ENCODE peak calls at places on chromosome 1, in nine cellular contexts. Z, Q, T, R, F, L, V, C and X are unnamed samples.

GRCh38 chr1:161172776-161173376 is 4.4 kb downstream of the B4GALT3 start:
- DNase-seq in L (peak; percentile 97), F (no peak), C (peak; percentile 81), Z (no peak), R (peak; percentile 86), T (no peak), Q (peak; percentile 90), V (no peak), X (no peak)

GRCh38 chr1:14862114-14862513 is 263.6 kb downstream of the KAZN start:
- DNase-seq in F (no peak), R (no peak), V (no peak), C (no peak), Q (no peak), T (no peak), L (no peak), Z (no peak), X (no peak)

GRCh38 chr1:93021539-93022134 is 57.4 kb upstream of the MTF2 start:
- DNase-seq in R (peak; percentile 71), F (no peak), Q (peak; percentile 40), C (no peak), V (no peak), T (peak; percentile 61), Z (no peak), L (peak; percentile 61), X (no peak)

GRCh38 chr1:204592246-204592948 is 76.2 kb downstream of the MDM4 start:
- DNase-seq in C (no peak), Z (no peak), R (no peak), F (no peak), V (no peak), T (no peak), L (no peak), Q (no peak), X (no peak)

GRCh38 chr1:26307363-26307781 is 936 bp upstream of the UBXN11 start:
- DNase-seq in F (no peak), T (no peak), Q (no peak), C (no peak), V (no peak), L (no peak), R (no peak), Z (peak; percentile 29), X (no peak)

GRCh38 chr1:220281159-220281574 is 8.9 kb upstream of the RAB3GAP2 start:
- DNase-seq in Q (no peak), C (no peak), L (peak; percentile 33), Z (no peak), R (peak; percentile 44), T (no peak), F (no peak), V (no peak), X (no peak)

GRCh38 chr1:228986093-228986904 is 251.0 kb downstream of the RHOU start:
- DNase-seq in F (no peak), T (no peak), Q (peak; percentile 28), L (peak; percentile 25), R (peak; percentile 41), C (no peak), V (no peak), Z (no peak), X (no peak)

GRCh38 chr1:207102659-207103058 is 1.4 kb upstream of the C4BPA start:
- DNase-seq in Z (no peak), F (no peak), V (no peak), L (no peak), R (no peak), T (no peak), Q (no peak), C (no peak), X (no peak)

GRCh38 chr1:13769830-13770229 is 69.8 kb downstream of the PRDM2 start:
- DNase-seq in T (no peak), V (no peak), C (no peak), Z (no peak), F (no peak), R (no peak), L (no peak), Q (no peak), X (no peak)

GRCh38 chr1:10630661-10631120 is 155.9 kb downstream of the PEX14 start:
- DNase-seq in Z (no peak), L (no peak), F (peak; percentile 5), V (no peak), Q (no peak), C (no peak), T (no peak), R (no peak), X (no peak)

GRCh38 chr1:6547301-6547700 is 7.0 kb downstream of the NOL9 start:
- DNase-seq in V (no peak), Q (no peak), R (peak; percentile 21), L (peak; percentile 32), C (no peak), T (no peak), Z (no peak), F (no peak), X (no peak)